ENCODE peak calls at places on chromosomes 4 and X, in eight cellular contexts. One of them, this sample, is unnamed.
A peak's percentile ranks its signal among the peaks of the same experiment; 100 is the strongest.

GRCh38 chrX:49610718-49611310 is 12.0 kb downstream of the GAGE1 start:
- DNase-seq in dermis microvascular lymphatic vessel endothelial cell: peak; percentile 3
- DNase-seq in endothelial cell of umbilical vein: peak; percentile 17
- DNase-seq in RPMI7951: peak; percentile 2
- DNase-seq in activated CD4-positive, alpha-beta memory T cell treated with anti-CD3 and anti-CD28 coated beads, Interleukin-2, amount 10 ng/mL, durations not matched to agents 7 days and 5 days: no peak
- DNase-seq in left ventricle myocardium superior: no peak
- DNase-seq in SJSA1: no peak
- DNase-seq in stimulated activated CD8-positive, alpha-beta memory T cell treated with anti-CD3 and anti-CD28 coated beads, Interleukin-12 subunit alpha, Interleukin-12 subunit beta, amount 100 ng/mL, for 4 hours: no peak
- DNase-seq in this sample: no peak

GRCh38 chrX:3384330-3384729 is 37.9 kb upstream of the MXRA5 start:
- DNase-seq in dermis microvascular lymphatic vessel endothelial cell: no peak
- DNase-seq in endothelial cell of umbilical vein: no peak
- DNase-seq in RPMI7951: peak; percentile 79
- DNase-seq in activated CD4-positive, alpha-beta memory T cell treated with anti-CD3 and anti-CD28 coated beads, Interleukin-2, amount 10 ng/mL, durations not matched to agents 7 days and 5 days: no peak
- DNase-seq in left ventricle myocardium superior: no peak
- DNase-seq in SJSA1: no peak
- DNase-seq in stimulated activated CD8-positive, alpha-beta memory T cell treated with anti-CD3 and anti-CD28 coated beads, Interleukin-12 subunit alpha, Interleukin-12 subunit beta, amount 100 ng/mL, for 4 hours: no peak
- DNase-seq in this sample: no peak

GRCh38 chr4:161658658-161659057 is 505.1 kb downstream of the FSTL5 start:
- DNase-seq in dermis microvascular lymphatic vessel endothelial cell: no peak
- DNase-seq in endothelial cell of umbilical vein: no peak
- DNase-seq in RPMI7951: no peak
- DNase-seq in activated CD4-positive, alpha-beta memory T cell treated with anti-CD3 and anti-CD28 coated beads, Interleukin-2, amount 10 ng/mL, durations not matched to agents 7 days and 5 days: no peak
- DNase-seq in left ventricle myocardium superior: no peak
- DNase-seq in SJSA1: no peak
- DNase-seq in stimulated activated CD8-positive, alpha-beta memory T cell treated with anti-CD3 and anti-CD28 coated beads, Interleukin-12 subunit alpha, Interleukin-12 subunit beta, amount 100 ng/mL, for 4 hours: no peak
- DNase-seq in this sample: no peak

GRCh38 chr4:147737623-147738022 is 5.7 kb downstream of the ARHGAP10 start:
- DNase-seq in dermis microvascular lymphatic vessel endothelial cell: no peak
- DNase-seq in endothelial cell of umbilical vein: no peak
- DNase-seq in RPMI7951: no peak
- DNase-seq in activated CD4-positive, alpha-beta memory T cell treated with anti-CD3 and anti-CD28 coated beads, Interleukin-2, amount 10 ng/mL, durations not matched to agents 7 days and 5 days: no peak
- DNase-seq in left ventricle myocardium superior: no peak
- DNase-seq in SJSA1: peak; percentile 55
- DNase-seq in stimulated activated CD8-positive, alpha-beta memory T cell treated with anti-CD3 and anti-CD28 coated beads, Interleukin-12 subunit alpha, Interleukin-12 subunit beta, amount 100 ng/mL, for 4 hours: no peak
- DNase-seq in this sample: no peak

GRCh38 chr4:155478336-155478825 is 101.6 kb upstream of the MAP9 start:
- DNase-seq in dermis microvascular lymphatic vessel endothelial cell: no peak
- DNase-seq in endothelial cell of umbilical vein: no peak
- DNase-seq in RPMI7951: no peak
- DNase-seq in activated CD4-positive, alpha-beta memory T cell treated with anti-CD3 and anti-CD28 coated beads, Interleukin-2, amount 10 ng/mL, durations not matched to agents 7 days and 5 days: no peak
- DNase-seq in left ventricle myocardium superior: no peak
- DNase-seq in SJSA1: no peak
- DNase-seq in stimulated activated CD8-positive, alpha-beta memory T cell treated with anti-CD3 and anti-CD28 coated beads, Interleukin-12 subunit alpha, Interleukin-12 subunit beta, amount 100 ng/mL, for 4 hours: no peak
- DNase-seq in this sample: no peak

GRCh38 chr4:183532823-183533222 is 28.0 kb downstream of the ING2 start:
- DNase-seq in dermis microvascular lymphatic vessel endothelial cell: no peak
- DNase-seq in endothelial cell of umbilical vein: no peak
- DNase-seq in RPMI7951: peak; percentile 7
- DNase-seq in activated CD4-positive, alpha-beta memory T cell treated with anti-CD3 and anti-CD28 coated beads, Interleukin-2, amount 10 ng/mL, durations not matched to agents 7 days and 5 days: no peak
- DNase-seq in left ventricle myocardium superior: no peak
- DNase-seq in SJSA1: no peak
- DNase-seq in stimulated activated CD8-positive, alpha-beta memory T cell treated with anti-CD3 and anti-CD28 coated beads, Interleukin-12 subunit alpha, Interleukin-12 subunit beta, amount 100 ng/mL, for 4 hours: no peak
- DNase-seq in this sample: no peak

GRCh38 chr4:163077611-163078010 is 89.1 kb downstream of the NAF1 start:
- DNase-seq in dermis microvascular lymphatic vessel endothelial cell: no peak
- DNase-seq in endothelial cell of umbilical vein: no peak
- DNase-seq in RPMI7951: no peak
- DNase-seq in activated CD4-positive, alpha-beta memory T cell treated with anti-CD3 and anti-CD28 coated beads, Interleukin-2, amount 10 ng/mL, durations not matched to agents 7 days and 5 days: no peak
- DNase-seq in left ventricle myocardium superior: no peak
- DNase-seq in SJSA1: no peak
- DNase-seq in stimulated activated CD8-positive, alpha-beta memory T cell treated with anti-CD3 and anti-CD28 coated beads, Interleukin-12 subunit alpha, Interleukin-12 subunit beta, amount 100 ng/mL, for 4 hours: no peak
- DNase-seq in this sample: no peak

GRCh38 chrX:68599256-68600152 is 48.0 kb upstream of the STARD8 start:
- DNase-seq in dermis microvascular lymphatic vessel endothelial cell: peak; percentile 7
- DNase-seq in endothelial cell of umbilical vein: peak; percentile 9
- DNase-seq in RPMI7951: peak; percentile 7
- DNase-seq in activated CD4-positive, alpha-beta memory T cell treated with anti-CD3 and anti-CD28 coated beads, Interleukin-2, amount 10 ng/mL, durations not matched to agents 7 days and 5 days: no peak
- DNase-seq in left ventricle myocardium superior: no peak
- DNase-seq in SJSA1: no peak
- DNase-seq in stimulated activated CD8-positive, alpha-beta memory T cell treated with anti-CD3 and anti-CD28 coated beads, Interleukin-12 subunit alpha, Interleukin-12 subunit beta, amount 100 ng/mL, for 4 hours: no peak
- DNase-seq in this sample: no peak

GRCh38 chrX:139058831-139059495 is 347.4 kb upstream of the FGF13 start:
- DNase-seq in dermis microvascular lymphatic vessel endothelial cell: peak; percentile 72
- DNase-seq in endothelial cell of umbilical vein: no peak
- DNase-seq in RPMI7951: peak; percentile 27
- DNase-seq in activated CD4-positive, alpha-beta memory T cell treated with anti-CD3 and anti-CD28 coated beads, Interleukin-2, amount 10 ng/mL, durations not matched to agents 7 days and 5 days: no peak
- DNase-seq in left ventricle myocardium superior: no peak
- DNase-seq in SJSA1: no peak
- DNase-seq in stimulated activated CD8-positive, alpha-beta memory T cell treated with anti-CD3 and anti-CD28 coated beads, Interleukin-12 subunit alpha, Interleukin-12 subunit beta, amount 100 ng/mL, for 4 hours: no peak
- DNase-seq in this sample: no peak

GRCh38 chr4:76704133-76704881 is 193.6 kb downstream of the SOWAHB start:
- DNase-seq in dermis microvascular lymphatic vessel endothelial cell: peak; percentile 70
- DNase-seq in endothelial cell of umbilical vein: peak; percentile 75
- DNase-seq in RPMI7951: peak; percentile 39
- DNase-seq in activated CD4-positive, alpha-beta memory T cell treated with anti-CD3 and anti-CD28 coated beads, Interleukin-2, amount 10 ng/mL, durations not matched to agents 7 days and 5 days: no peak
- DNase-seq in left ventricle myocardium superior: no peak
- DNase-seq in SJSA1: peak; percentile 48
- DNase-seq in stimulated activated CD8-positive, alpha-beta memory T cell treated with anti-CD3 and anti-CD28 coated beads, Interleukin-12 subunit alpha, Interleukin-12 subunit beta, amount 100 ng/mL, for 4 hours: no peak
- DNase-seq in this sample: peak; percentile 24

GRCh38 chrX:47613082-47613481 is 6.6 kb downstream of the SYN1 start:
- DNase-seq in dermis microvascular lymphatic vessel endothelial cell: no peak
- DNase-seq in endothelial cell of umbilical vein: no peak
- DNase-seq in RPMI7951: no peak
- DNase-seq in activated CD4-positive, alpha-beta memory T cell treated with anti-CD3 and anti-CD28 coated beads, Interleukin-2, amount 10 ng/mL, durations not matched to agents 7 days and 5 days: no peak
- DNase-seq in left ventricle myocardium superior: no peak
- DNase-seq in SJSA1: no peak
- DNase-seq in stimulated activated CD8-positive, alpha-beta memory T cell treated with anti-CD3 and anti-CD28 coated beads, Interleukin-12 subunit alpha, Interleukin-12 subunit beta, amount 100 ng/mL, for 4 hours: no peak
- DNase-seq in this sample: no peak

GRCh38 chrX:153582896-153583295 is 16.0 kb downstream of the CCNQ start:
- DNase-seq in dermis microvascular lymphatic vessel endothelial cell: peak; percentile 54
- DNase-seq in endothelial cell of umbilical vein: peak; percentile 25
- DNase-seq in RPMI7951: peak; percentile 43
- DNase-seq in activated CD4-positive, alpha-beta memory T cell treated with anti-CD3 and anti-CD28 coated beads, Interleukin-2, amount 10 ng/mL, durations not matched to agents 7 days and 5 days: peak; percentile 60
- DNase-seq in left ventricle myocardium superior: peak; percentile 47
- DNase-seq in SJSA1: no peak
- DNase-seq in stimulated activated CD8-positive, alpha-beta memory T cell treated with anti-CD3 and anti-CD28 coated beads, Interleukin-12 subunit alpha, Interleukin-12 subunit beta, amount 100 ng/mL, for 4 hours: peak; percentile 30
- DNase-seq in this sample: no peak

GRCh38 chr4:2742081-2742822 is 13.9 kb downstream of the TNIP2 start:
- DNase-seq in dermis microvascular lymphatic vessel endothelial cell: no peak
- DNase-seq in endothelial cell of umbilical vein: no peak
- DNase-seq in RPMI7951: no peak
- DNase-seq in activated CD4-positive, alpha-beta memory T cell treated with anti-CD3 and anti-CD28 coated beads, Interleukin-2, amount 10 ng/mL, durations not matched to agents 7 days and 5 days: no peak
- DNase-seq in left ventricle myocardium superior: no peak
- DNase-seq in SJSA1: no peak
- DNase-seq in stimulated activated CD8-positive, alpha-beta memory T cell treated with anti-CD3 and anti-CD28 coated beads, Interleukin-12 subunit alpha, Interleukin-12 subunit beta, amount 100 ng/mL, for 4 hours: no peak
- DNase-seq in this sample: no peak

GRCh38 chr4:1325176-1325480 is 21.9 kb upstream of the UVSSA start:
- DNase-seq in dermis microvascular lymphatic vessel endothelial cell: no peak
- DNase-seq in endothelial cell of umbilical vein: no peak
- DNase-seq in RPMI7951: no peak
- DNase-seq in activated CD4-positive, alpha-beta memory T cell treated with anti-CD3 and anti-CD28 coated beads, Interleukin-2, amount 10 ng/mL, durations not matched to agents 7 days and 5 days: no peak
- DNase-seq in left ventricle myocardium superior: no peak
- DNase-seq in SJSA1: no peak
- DNase-seq in stimulated activated CD8-positive, alpha-beta memory T cell treated with anti-CD3 and anti-CD28 coated beads, Interleukin-12 subunit alpha, Interleukin-12 subunit beta, amount 100 ng/mL, for 4 hours: no peak
- DNase-seq in this sample: no peak

GRCh38 chrX:17738002-17738713 is 865 bp downstream of the SCML1 start:
- DNase-seq in dermis microvascular lymphatic vessel endothelial cell: peak; percentile 53
- DNase-seq in endothelial cell of umbilical vein: peak; percentile 30
- DNase-seq in RPMI7951: peak; percentile 66
- DNase-seq in activated CD4-positive, alpha-beta memory T cell treated with anti-CD3 and anti-CD28 coated beads, Interleukin-2, amount 10 ng/mL, durations not matched to agents 7 days and 5 days: peak; percentile 19
- DNase-seq in left ventricle myocardium superior: peak; percentile 47
- DNase-seq in SJSA1: peak; percentile 52
- DNase-seq in stimulated activated CD8-positive, alpha-beta memory T cell treated with anti-CD3 and anti-CD28 coated beads, Interleukin-12 subunit alpha, Interleukin-12 subunit beta, amount 100 ng/mL, for 4 hours: peak; percentile 17
- DNase-seq in this sample: peak; percentile 0

GRCh38 chr4:173736840-173737239 is 206.8 kb upstream of the HAND2 start:
- DNase-seq in dermis microvascular lymphatic vessel endothelial cell: no peak
- DNase-seq in endothelial cell of umbilical vein: no peak
- DNase-seq in RPMI7951: no peak
- DNase-seq in activated CD4-positive, alpha-beta memory T cell treated with anti-CD3 and anti-CD28 coated beads, Interleukin-2, amount 10 ng/mL, durations not matched to agents 7 days and 5 days: no peak
- DNase-seq in left ventricle myocardium superior: no peak
- DNase-seq in SJSA1: no peak
- DNase-seq in stimulated activated CD8-positive, alpha-beta memory T cell treated with anti-CD3 and anti-CD28 coated beads, Interleukin-12 subunit alpha, Interleukin-12 subunit beta, amount 100 ng/mL, for 4 hours: no peak
- DNase-seq in this sample: no peak

GRCh38 chrX:265502-265901 is 15.7 kb upstream of the PLCXD1 start:
- DNase-seq in dermis microvascular lymphatic vessel endothelial cell: no peak
- DNase-seq in endothelial cell of umbilical vein: no peak
- DNase-seq in RPMI7951: no peak
- DNase-seq in activated CD4-positive, alpha-beta memory T cell treated with anti-CD3 and anti-CD28 coated beads, Interleukin-2, amount 10 ng/mL, durations not matched to agents 7 days and 5 days: no peak
- DNase-seq in left ventricle myocardium superior: no peak
- DNase-seq in SJSA1: no peak
- DNase-seq in stimulated activated CD8-positive, alpha-beta memory T cell treated with anti-CD3 and anti-CD28 coated beads, Interleukin-12 subunit alpha, Interleukin-12 subunit beta, amount 100 ng/mL, for 4 hours: no peak
- DNase-seq in this sample: no peak

GRCh38 chr4:47536956-47537355 is 51.9 kb downstream of the ATP10D start:
- DNase-seq in dermis microvascular lymphatic vessel endothelial cell: no peak
- DNase-seq in endothelial cell of umbilical vein: no peak
- DNase-seq in RPMI7951: no peak
- DNase-seq in activated CD4-positive, alpha-beta memory T cell treated with anti-CD3 and anti-CD28 coated beads, Interleukin-2, amount 10 ng/mL, durations not matched to agents 7 days and 5 days: no peak
- DNase-seq in left ventricle myocardium superior: no peak
- DNase-seq in SJSA1: no peak
- DNase-seq in stimulated activated CD8-positive, alpha-beta memory T cell treated with anti-CD3 and anti-CD28 coated beads, Interleukin-12 subunit alpha, Interleukin-12 subunit beta, amount 100 ng/mL, for 4 hours: no peak
- DNase-seq in this sample: no peak

GRCh38 chrX:136196691-136197155 is 49.4 kb downstream of the FHL1 start:
- DNase-seq in dermis microvascular lymphatic vessel endothelial cell: no peak
- DNase-seq in endothelial cell of umbilical vein: no peak
- DNase-seq in RPMI7951: no peak
- DNase-seq in activated CD4-positive, alpha-beta memory T cell treated with anti-CD3 and anti-CD28 coated beads, Interleukin-2, amount 10 ng/mL, durations not matched to agents 7 days and 5 days: no peak
- DNase-seq in left ventricle myocardium superior: no peak
- DNase-seq in SJSA1: no peak
- DNase-seq in stimulated activated CD8-positive, alpha-beta memory T cell treated with anti-CD3 and anti-CD28 coated beads, Interleukin-12 subunit alpha, Interleukin-12 subunit beta, amount 100 ng/mL, for 4 hours: no peak
- DNase-seq in this sample: no peak

GRCh38 chr4:134687646-134688628 is 486.3 kb upstream of the PABPC4L start:
- DNase-seq in dermis microvascular lymphatic vessel endothelial cell: no peak
- DNase-seq in endothelial cell of umbilical vein: no peak
- DNase-seq in RPMI7951: no peak
- DNase-seq in activated CD4-positive, alpha-beta memory T cell treated with anti-CD3 and anti-CD28 coated beads, Interleukin-2, amount 10 ng/mL, durations not matched to agents 7 days and 5 days: no peak
- DNase-seq in left ventricle myocardium superior: no peak
- DNase-seq in SJSA1: no peak
- DNase-seq in stimulated activated CD8-positive, alpha-beta memory T cell treated with anti-CD3 and anti-CD28 coated beads, Interleukin-12 subunit alpha, Interleukin-12 subunit beta, amount 100 ng/mL, for 4 hours: no peak
- DNase-seq in this sample: no peak

GRCh38 chr4:123488916-123489315 is 92.3 kb downstream of the SPRY1 start:
- DNase-seq in dermis microvascular lymphatic vessel endothelial cell: peak; percentile 22
- DNase-seq in endothelial cell of umbilical vein: no peak
- DNase-seq in RPMI7951: peak; percentile 86
- DNase-seq in activated CD4-positive, alpha-beta memory T cell treated with anti-CD3 and anti-CD28 coated beads, Interleukin-2, amount 10 ng/mL, durations not matched to agents 7 days and 5 days: no peak
- DNase-seq in left ventricle myocardium superior: no peak
- DNase-seq in SJSA1: no peak
- DNase-seq in stimulated activated CD8-positive, alpha-beta memory T cell treated with anti-CD3 and anti-CD28 coated beads, Interleukin-12 subunit alpha, Interleukin-12 subunit beta, amount 100 ng/mL, for 4 hours: no peak
- DNase-seq in this sample: peak; percentile 38

GRCh38 chrX:20355187-20355586 is 88.5 kb upstream of the RPS6KA3 start:
- DNase-seq in dermis microvascular lymphatic vessel endothelial cell: no peak
- DNase-seq in endothelial cell of umbilical vein: no peak
- DNase-seq in RPMI7951: no peak
- DNase-seq in activated CD4-positive, alpha-beta memory T cell treated with anti-CD3 and anti-CD28 coated beads, Interleukin-2, amount 10 ng/mL, durations not matched to agents 7 days and 5 days: no peak
- DNase-seq in left ventricle myocardium superior: no peak
- DNase-seq in SJSA1: no peak
- DNase-seq in stimulated activated CD8-positive, alpha-beta memory T cell treated with anti-CD3 and anti-CD28 coated beads, Interleukin-12 subunit alpha, Interleukin-12 subunit beta, amount 100 ng/mL, for 4 hours: no peak
- DNase-seq in this sample: no peak